ENCODE peak calls at places on chromosomes 1 and 21, in four cellular contexts. P is endothelial cell, Z is thoracic aorta, I is cardiac muscle cell. V is an unnamed sample.

GRCh38 chr1:67583462-67583950 is 101.5 kb upstream of the GADD45A start:
- DNase-seq in P (no peak), Z (no peak), I (no peak), V (no peak)

GRCh38 chr1:3341236-3341994 is 113.0 kb upstream of the ARHGEF16 start:
- DNase-seq in P (no peak), Z (no peak), I (no peak), V (no peak)

GRCh38 chr1:52590275-52590674 is 11.9 kb upstream of the GPX7 start:
- DNase-seq in P (no peak), Z (no peak), I (peak; percentile 31), V (no peak)

GRCh38 chr1:212514782-212515181 is 82.1 kb downstream of the NENF start:
- DNase-seq in P (peak; percentile 25), Z (no peak), I (no peak), V (no peak)

GRCh38 chr1:20160034-20160433 is 20.9 kb downstream of the PLA2G2F start:
- DNase-seq in P (no peak), Z (no peak), I (no peak), V (no peak)

GRCh38 chr1:115577513-115577912 is 64.3 kb upstream of the VANGL1 start:
- DNase-seq in P (no peak), Z (no peak), I (no peak), V (no peak)

GRCh38 chr1:112092656-112093371 is 103.3 kb upstream of the KCND3 start:
- DNase-seq in P (no peak), Z (no peak), I (no peak), V (no peak)

GRCh38 chr1:205313681-205314308 is 7.8 kb downstream of the NUAK2 start:
- DNase-seq in P (peak; percentile 77), Z (no peak), I (peak; percentile 55), V (no peak)

GRCh38 chr1:107692580-107693345 is 272.2 kb downstream of the VAV3 start:
- DNase-seq in P (no peak), Z (no peak), I (no peak), V (no peak)

GRCh38 chr21:27722095-27722494 is 755.2 kb upstream of the ADAMTS5 start:
- DNase-seq in P (no peak), Z (no peak), I (no peak), V (peak; percentile 18)

DNA sequence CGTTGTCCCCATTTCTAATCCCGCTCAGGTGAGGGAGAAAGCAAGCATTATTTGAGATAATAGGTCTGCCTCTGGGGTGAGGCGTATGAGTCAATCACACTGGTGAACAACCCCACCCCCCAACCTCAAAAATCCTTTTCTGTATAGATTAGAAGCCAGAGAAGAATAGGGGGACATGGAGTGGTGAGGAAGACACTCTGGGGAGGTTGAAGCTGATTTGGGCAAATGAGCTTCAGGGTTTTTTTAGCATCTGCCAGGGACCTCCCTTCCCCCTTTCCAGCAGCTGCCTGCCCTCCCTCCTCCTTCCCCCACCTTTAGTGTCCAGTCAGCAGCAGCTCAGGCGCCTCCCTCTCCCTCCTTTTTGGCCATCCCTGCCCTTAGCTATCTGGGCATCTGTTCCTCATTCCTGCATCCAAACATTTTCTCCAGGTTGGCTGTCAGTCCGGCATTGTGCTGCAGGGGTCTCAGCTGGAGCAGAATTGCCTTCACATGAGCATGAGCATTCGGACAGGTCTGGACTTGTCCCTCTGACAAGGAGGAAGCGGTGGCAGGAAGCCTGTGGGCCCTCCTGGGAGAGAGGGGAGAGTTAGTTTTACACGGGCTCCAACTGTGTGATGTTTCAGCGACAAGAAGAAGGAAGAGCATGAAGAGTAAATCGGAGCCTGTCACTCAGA is 30.8 kb upstream of the PTGFRN start:
- DNase-seq in P (peak; percentile 53), Z (no peak), I (peak; percentile 56), V (peak; percentile 14)
- TF ChIP-seq CTCF in P (no peak), Z (no peak), I (no peak), V (no peak)

DNA sequence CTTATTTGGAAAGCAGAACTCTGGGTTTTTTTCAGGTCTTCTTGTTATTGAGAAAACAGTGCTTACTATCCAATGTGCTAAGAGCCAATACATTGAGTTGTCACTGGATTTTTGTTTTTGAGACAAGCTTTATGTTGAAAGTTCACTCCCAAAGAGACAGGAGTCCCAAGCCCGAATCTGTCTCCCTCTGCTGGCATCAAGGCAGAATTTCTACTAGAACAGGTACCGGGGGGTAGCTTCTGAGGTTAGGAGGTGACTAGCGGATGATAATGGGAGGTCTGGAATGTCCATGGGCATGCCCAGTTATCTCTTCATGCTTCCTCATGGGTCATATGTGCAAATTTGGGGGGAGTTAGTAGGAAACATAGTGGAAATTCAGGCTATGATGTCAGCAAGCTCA is 25.1 kb downstream of the ZNF124 start:
- DNase-seq in P (no peak), Z (no peak), I (no peak), V (peak; percentile 17)
- TF ChIP-seq CTCF in P (peak; percentile 43), Z (no peak), I (no peak), V (peak; percentile 34)

DNA sequence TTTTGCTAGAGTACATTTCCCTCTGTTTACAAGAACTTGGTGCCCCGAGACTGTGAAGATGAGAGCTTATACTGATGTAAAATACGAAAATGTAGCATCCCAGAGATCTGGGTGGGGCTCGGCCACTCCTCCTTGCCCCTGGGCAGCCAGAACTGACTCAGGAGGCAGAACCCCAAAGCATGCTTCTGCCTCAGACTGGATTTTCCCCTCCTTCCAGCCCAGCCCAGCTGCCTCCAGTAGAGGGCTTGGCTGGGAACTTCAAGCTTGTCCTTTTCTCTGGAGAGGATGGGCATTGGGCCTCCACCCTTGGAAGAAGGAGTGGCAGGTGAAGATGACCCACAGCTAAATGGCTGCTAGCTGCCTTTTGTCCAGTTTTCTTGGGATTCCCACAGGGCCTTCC is 24.3 kb upstream of the BTG2 start:
- DNase-seq in P (no peak), Z (no peak), I (no peak), V (no peak)
- TF ChIP-seq CTCF in P (no peak), Z (no peak), I (no peak), V (no peak)

DNA sequence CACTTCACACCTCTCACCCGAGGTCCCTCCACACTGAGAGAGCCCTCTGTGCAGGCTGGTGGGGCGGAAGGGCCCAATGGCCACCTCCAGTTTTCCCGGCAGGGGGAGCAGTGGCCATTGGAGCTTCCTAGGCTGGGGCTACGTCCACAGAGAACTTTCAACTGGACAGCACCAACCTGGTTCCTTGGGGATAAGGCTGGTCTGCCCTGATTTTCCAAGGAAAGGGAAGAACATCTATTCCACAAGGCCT is 20.3 kb upstream of the LAPTM5 start:
- DNase-seq in P (no peak), Z (no peak), I (no peak), V (no peak)
- TF ChIP-seq CTCF in P (no peak), Z (no peak), I (peak; percentile 33), V (no peak)

GRCh38 chr1:226871636-226872327 is 1.4 kb downstream of the PSEN2 start:
- DNase-seq in P (no peak), Z (no peak), I (no peak), V (no peak)

GRCh38 chr1:226868726-226869125 is 1.7 kb upstream of the PSEN2 start:
- DNase-seq in P (no peak), Z (no peak), I (no peak), V (no peak)

GRCh38 chr1:226871047-226871365 is 590 bp downstream of the PSEN2 start:
- DNase-seq in P (no peak), Z (no peak), I (no peak), V (no peak)

GRCh38 chr1:226870026-226870322 is 442 bp upstream of the PSEN2 start:
- DNase-seq in P (no peak), Z (no peak), I (no peak), V (no peak)

DNA sequence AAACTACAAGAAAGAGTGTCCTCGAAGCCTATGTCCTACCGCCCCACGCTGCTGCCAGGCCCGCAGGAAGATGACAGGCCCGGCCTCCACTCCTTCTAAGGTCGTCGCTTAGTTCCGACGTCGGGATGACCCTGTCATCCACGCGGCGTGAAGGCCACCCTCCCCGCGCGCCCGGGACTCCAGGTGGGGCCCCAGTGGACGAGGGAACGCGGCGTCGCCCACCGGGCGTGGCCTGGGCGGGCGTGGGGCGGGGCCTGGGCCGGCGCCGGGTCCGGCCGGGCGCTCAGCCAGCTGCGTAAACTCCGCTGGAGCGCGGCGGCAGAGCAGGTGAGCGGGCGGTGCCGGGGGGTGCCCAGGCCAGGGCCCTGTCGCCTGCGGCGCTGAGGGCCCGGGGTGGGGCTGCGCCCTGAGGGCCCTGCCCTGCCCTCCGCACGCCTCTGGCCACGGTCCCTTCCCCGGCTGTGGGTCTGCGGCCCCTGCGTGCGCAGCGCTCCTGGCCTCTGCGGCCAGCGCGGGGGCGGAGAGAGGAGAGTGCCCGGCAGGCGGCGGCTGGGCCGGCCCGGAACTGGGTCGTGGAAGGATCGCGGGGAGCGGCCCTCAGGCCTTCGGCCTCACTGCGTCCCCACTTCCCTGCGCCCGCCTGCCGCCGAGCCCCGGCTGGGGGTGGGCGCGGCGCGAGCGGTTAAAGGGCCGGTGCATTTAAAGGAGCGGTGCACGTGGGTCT is at the start of gene PSEN2:
- DNase-seq in P (peak; percentile 58), Z (peak; percentile 20), I (peak; percentile 77), V (peak; percentile 66)
- TF ChIP-seq CTCF in P (no peak), Z (peak; percentile 31), I (peak; percentile 19), V (no peak)